ENCODE peak calls at places on chromosome 18, in four cellular contexts. One of them, this sample, is unnamed.

GRCh38 chr18:63949068-63949737 is at the start of gene HMSD:
- DNase-seq in K562: peak; percentile 25
- DNase-seq in right atrium auricular region: no peak
- DNase-seq in stomach: peak; percentile 61
- DNase-seq in this sample: no peak

GRCh38 chr18:4836146-4836545 is 360.9 kb downstream of the AKAIN1 start:
- DNase-seq in stomach: no peak
- DNase-seq in right atrium auricular region: no peak
- DNase-seq in K562: no peak
- DNase-seq in this sample: no peak

GRCh38 chr18:5937795-5938194 is 42.5 kb upstream of the TMEM200C start:
- DNase-seq in right atrium auricular region: no peak
- DNase-seq in K562: no peak
- DNase-seq in stomach: no peak
- DNase-seq in this sample: no peak

GRCh38 chr18:63158012-63158631 is 161.4 kb downstream of the BCL2 start:
- DNase-seq in right atrium auricular region: no peak
- DNase-seq in K562: no peak
- DNase-seq in stomach: no peak
- DNase-seq in this sample: no peak

GRCh38 chr18:76493213-76494107 is 1.6 kb downstream of the ZNF516 start:
- DNase-seq in K562: peak; percentile 8
- DNase-seq in right atrium auricular region: peak; percentile 67
- DNase-seq in stomach: no peak
- DNase-seq in this sample: no peak

GRCh38 chr18:8800041-8800441 is 94.7 kb downstream of the MTCL1 start:
- DNase-seq in K562: no peak
- DNase-seq in stomach: no peak
- DNase-seq in right atrium auricular region: no peak
- DNase-seq in this sample: no peak

GRCh38 chr18:70288171-70288850 is 534 bp upstream of the SOCS6 start:
- DNase-seq in stomach: peak; percentile 53
- DNase-seq in right atrium auricular region: no peak
- DNase-seq in K562: peak; percentile 22
- DNase-seq in this sample: no peak

GRCh38 chr18:31042391-31043181 is at the start of gene DSC3:
- DNase-seq in stomach: no peak
- DNase-seq in K562: no peak
- DNase-seq in right atrium auricular region: no peak
- DNase-seq in this sample: no peak

GRCh38 chr18:48979944-48980890 is 29.5 kb upstream of the SMAD7 start:
- DNase-seq in K562: no peak
- DNase-seq in stomach: no peak
- DNase-seq in right atrium auricular region: no peak
- DNase-seq in this sample: no peak

GRCh38 chr18:72107647-72108046 is 436.5 kb downstream of the CBLN2 start:
- DNase-seq in right atrium auricular region: no peak
- DNase-seq in stomach: no peak
- DNase-seq in K562: no peak
- DNase-seq in this sample: no peak

GRCh38 chr18:6578686-6579085 is 150.8 kb upstream of the ARHGAP28 start:
- DNase-seq in right atrium auricular region: no peak
- DNase-seq in K562: no peak
- DNase-seq in stomach: no peak
- DNase-seq in this sample: no peak

GRCh38 chr18:73774836-73775509 is 372.7 kb downstream of the FBXO15 start:
- DNase-seq in right atrium auricular region: no peak
- DNase-seq in stomach: no peak
- DNase-seq in K562: no peak
- DNase-seq in this sample: no peak

GRCh38 chr18:48713302-48713701 is 174.5 kb downstream of the CTIF start:
- DNase-seq in stomach: no peak
- DNase-seq in K562: no peak
- DNase-seq in right atrium auricular region: peak; percentile 82
- DNase-seq in this sample: no peak

GRCh38 chr18:80244956-80245730 is 2.2 kb downstream of the PARD6G start:
- DNase-seq in stomach: no peak
- DNase-seq in K562: no peak
- DNase-seq in right atrium auricular region: peak; percentile 53
- DNase-seq in this sample: no peak

GRCh38 chr18:38961880-38962279 is 1396.3 kb upstream of the CELF4 start:
- DNase-seq in stomach: no peak
- DNase-seq in K562: no peak
- DNase-seq in right atrium auricular region: no peak
- DNase-seq in this sample: no peak

GRCh38 chr18:9716780-9717563 is 8.9 kb downstream of the RAB31 start:
- DNase-seq in right atrium auricular region: no peak
- DNase-seq in stomach: no peak
- DNase-seq in K562: no peak
- DNase-seq in this sample: no peak

GRCh38 chr18:13019301-13019700 is 28.1 kb downstream of the CEP192 start:
- DNase-seq in K562: no peak
- DNase-seq in right atrium auricular region: no peak
- DNase-seq in stomach: no peak
- DNase-seq in this sample: no peak

GRCh38 chr18:76521367-76521766 is 26.3 kb upstream of the ZNF516 start:
- DNase-seq in K562: no peak
- DNase-seq in stomach: no peak
- DNase-seq in right atrium auricular region: no peak
- DNase-seq in this sample: no peak

GRCh38 chr18:48345596-48345995 is 63.6 kb downstream of the ZBTB7C start:
- DNase-seq in stomach: peak; percentile 51
- DNase-seq in K562: no peak
- DNase-seq in right atrium auricular region: no peak
- DNase-seq in this sample: no peak

GRCh38 chr18:77124452-77124922 is 8.1 kb downstream of the MBP start:
- DNase-seq in K562: no peak
- DNase-seq in stomach: no peak
- DNase-seq in right atrium auricular region: no peak
- DNase-seq in this sample: no peak

GRCh38 chr18:11565716-11566115 is 43.7 kb upstream of the SLC35G4 start:
- DNase-seq in stomach: no peak
- DNase-seq in right atrium auricular region: no peak
- DNase-seq in K562: no peak
- DNase-seq in this sample: no peak

GRCh38 chr18:61653823-61654551 is 238.8 kb downstream of the RNF152 start:
- DNase-seq in right atrium auricular region: no peak
- DNase-seq in stomach: no peak
- DNase-seq in K562: no peak
- DNase-seq in this sample: no peak

GRCh38 chr18:78679061-78679460 is 300.6 kb upstream of the SALL3 start:
- DNase-seq in right atrium auricular region: no peak
- DNase-seq in stomach: peak; percentile 17
- DNase-seq in K562: no peak
- DNase-seq in this sample: no peak

GRCh38 chr18:10312316-10313015 is 142.0 kb upstream of the APCDD1 start:
- DNase-seq in right atrium auricular region: no peak
- DNase-seq in stomach: no peak
- DNase-seq in K562: no peak
- DNase-seq in this sample: no peak

GRCh38 chr18:79402209-79402576 is 6.5 kb downstream of the NFATC1 start:
- DNase-seq in stomach: no peak
- DNase-seq in K562: no peak
- DNase-seq in right atrium auricular region: no peak
- DNase-seq in this sample: no peak

GRCh38 chr18:9613550-9614400 is 584 bp downstream of the PPP4R1 start:
- DNase-seq in stomach: peak; percentile 57
- DNase-seq in right atrium auricular region: peak; percentile 61
- DNase-seq in K562: peak; percentile 83
- DNase-seq in this sample: no peak

GRCh38 chr18:50056185-50056584 is 138.8 kb downstream of the MYO5B start:
- DNase-seq in stomach: no peak
- DNase-seq in right atrium auricular region: no peak
- DNase-seq in K562: no peak
- DNase-seq in this sample: no peak
- H3K27me3 ChIP-seq in stomach: no peaks in the 10 kb centered on the region
- H3K27me3 ChIP-seq in right atrium auricular region: no peaks in the 10 kb centered on the region
- H3K27me3 ChIP-seq in K562: no peaks in the 10 kb centered on the region
- H3K27me3 ChIP-seq in this sample: no peaks in the 10 kb centered on the region

DNA sequence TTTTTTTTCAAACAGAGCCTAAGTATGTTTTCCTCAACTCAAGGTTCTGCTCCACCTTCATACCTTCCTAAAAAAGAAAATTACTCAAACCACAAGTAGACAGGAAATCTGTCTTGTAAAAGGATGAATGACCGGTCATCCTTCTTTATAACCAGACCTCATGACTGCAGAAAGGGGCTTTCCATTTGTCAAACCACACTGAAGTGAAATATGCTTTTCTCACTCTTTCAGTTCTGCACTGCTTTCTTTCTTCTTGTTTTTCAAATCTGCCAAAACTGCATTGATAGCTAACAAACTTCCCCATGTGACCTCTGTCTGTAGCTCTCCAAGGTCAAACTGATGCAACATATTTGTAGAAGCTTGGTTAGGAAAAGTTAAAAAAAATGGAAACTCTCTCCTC is 308.9 kb upstream of the CCDC68 start:
- DNase-seq in K562: no peak
- DNase-seq in stomach: no peak
- DNase-seq in right atrium auricular region: no peak
- DNase-seq in this sample: no peak
- H3K27me3 ChIP-seq in K562: no peaks in the 10 kb centered on the region
- H3K27me3 ChIP-seq in stomach: no peaks in the 10 kb centered on the region
- H3K27me3 ChIP-seq in right atrium auricular region: no peaks in the 10 kb centered on the region
- H3K27me3 ChIP-seq in this sample: no peaks in the 10 kb centered on the region

GRCh38 chr18:36812686-36813085 is 16.1 kb downstream of the TPGS2 start:
- DNase-seq in right atrium auricular region: no peak
- DNase-seq in K562: no peak
- DNase-seq in stomach: no peak
- DNase-seq in this sample: no peak

GRCh38 chr18:36809590-36810381 is 19.0 kb downstream of the TPGS2 start:
- DNase-seq in K562: peak; percentile 82
- DNase-seq in stomach: peak; percentile 28
- DNase-seq in right atrium auricular region: no peak
- DNase-seq in this sample: no peak

GRCh38 chr18:36813111-36813752 is 15.6 kb downstream of the TPGS2 start:
- DNase-seq in right atrium auricular region: no peak
- DNase-seq in K562: no peak
- DNase-seq in stomach: no peak
- DNase-seq in this sample: no peak

GRCh38 chr18:36811955-36812354 is 16.8 kb downstream of the TPGS2 start:
- DNase-seq in right atrium auricular region: no peak
- DNase-seq in K562: no peak
- DNase-seq in stomach: no peak
- DNase-seq in this sample: no peak

DNA sequence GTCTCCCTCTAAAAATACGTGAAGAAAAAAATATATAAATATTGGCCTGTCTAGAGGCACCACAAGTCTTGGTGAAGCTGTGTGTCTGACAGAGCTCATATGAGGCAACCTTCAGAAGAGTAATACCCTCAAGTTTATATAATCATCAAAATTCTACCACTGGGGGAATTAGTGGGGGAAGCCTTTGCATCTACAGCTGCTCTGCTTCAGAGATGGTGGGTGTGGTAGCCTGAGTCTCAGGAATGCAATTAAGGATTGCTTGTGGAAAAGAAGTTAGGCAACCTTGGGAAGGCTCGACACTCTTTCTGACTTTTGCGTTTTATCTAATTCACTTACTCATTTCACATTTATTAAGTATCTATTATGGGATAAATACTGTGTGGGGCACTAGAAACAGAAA is 17.4 kb downstream of the TPGS2 start:
- DNase-seq in stomach: no peak
- DNase-seq in K562: no peak
- DNase-seq in right atrium auricular region: no peak
- DNase-seq in this sample: no peak
- H3K27me3 ChIP-seq in stomach: no peaks in the 10 kb centered on the region
- H3K27me3 ChIP-seq in K562: no peaks in the 10 kb centered on the region
- H3K27me3 ChIP-seq in right atrium auricular region: no peaks in the 10 kb centered on the region
- H3K27me3 ChIP-seq in this sample: no peaks in the 10 kb centered on the region

GRCh38 chr18:3192752-3193151 is 27.0 kb downstream of the MYOM1 start:
- DNase-seq in stomach: no peak
- DNase-seq in right atrium auricular region: no peak
- DNase-seq in K562: no peak
- DNase-seq in this sample: no peak
- H3K27me3 ChIP-seq in stomach: no peaks in the 10 kb centered on the region
- H3K27me3 ChIP-seq in right atrium auricular region: no peaks in the 10 kb centered on the region
- H3K27me3 ChIP-seq in K562: no peaks in the 10 kb centered on the region
- H3K27me3 ChIP-seq in this sample: no peaks in the 10 kb centered on the region

GRCh38 chr18:45320724-45321123 is 294.6 kb upstream of the SLC14A2 start:
- DNase-seq in stomach: no peak
- DNase-seq in right atrium auricular region: peak; percentile 73
- DNase-seq in K562: no peak
- DNase-seq in this sample: no peak
- H3K27me3 ChIP-seq in stomach: no peaks in the 10 kb centered on the region
- H3K27me3 ChIP-seq in right atrium auricular region: no peaks in the 10 kb centered on the region
- H3K27me3 ChIP-seq in K562: no peaks in the 10 kb centered on the region
- H3K27me3 ChIP-seq in this sample: peaks cover 2% of the 10 kb centered on the region

GRCh38 chr18:55573386-55573785 is 14.6 kb downstream of the TCF4 start:
- DNase-seq in K562: no peak
- DNase-seq in right atrium auricular region: no peak
- DNase-seq in stomach: no peak
- DNase-seq in this sample: no peak
- H3K27me3 ChIP-seq in K562: no peaks in the 10 kb centered on the region
- H3K27me3 ChIP-seq in right atrium auricular region: no peaks in the 10 kb centered on the region
- H3K27me3 ChIP-seq in stomach: no peaks in the 10 kb centered on the region
- H3K27me3 ChIP-seq in this sample: no peaks in the 10 kb centered on the region

DNA sequence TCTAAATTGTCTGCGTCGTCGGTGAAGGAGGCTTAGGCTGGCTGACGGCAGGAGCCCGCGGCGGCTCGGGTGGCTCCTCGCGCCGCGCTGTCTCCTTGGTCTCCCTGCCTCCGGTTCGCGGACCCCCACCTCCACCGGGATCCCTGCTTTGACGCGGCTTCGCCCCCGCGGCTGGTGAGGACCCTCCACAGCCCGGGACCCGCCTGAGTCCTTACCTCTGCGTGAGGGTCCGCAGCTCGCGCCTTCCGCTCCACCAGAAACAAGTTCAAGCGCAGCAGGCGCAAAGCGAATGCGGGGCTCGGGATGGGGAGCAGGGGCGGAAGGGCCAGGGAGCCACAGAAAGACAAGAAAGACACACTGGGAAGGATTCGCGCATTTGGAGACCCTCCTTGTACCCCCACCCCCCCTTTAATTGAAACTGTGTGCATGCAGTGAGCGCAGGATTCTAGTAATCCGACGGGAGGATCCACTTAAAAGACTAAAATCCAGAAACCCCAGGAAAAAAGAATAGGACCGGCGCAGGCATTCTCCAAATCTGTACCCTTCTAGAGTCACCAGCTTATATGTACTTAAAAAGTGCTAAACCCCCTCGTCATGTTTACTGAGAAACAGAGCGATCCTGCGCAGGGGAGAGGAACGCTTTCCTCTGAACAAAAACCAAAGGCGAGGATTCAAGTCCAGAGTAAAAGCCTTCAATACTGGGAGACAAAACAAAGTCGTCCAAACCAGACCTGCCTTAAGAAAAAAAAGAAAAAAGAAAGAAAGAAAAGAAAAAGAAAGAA is 3.8 kb downstream of the PTGR3 start:
- DNase-seq in stomach: no peak
- DNase-seq in K562: no peak
- DNase-seq in right atrium auricular region: no peak
- DNase-seq in this sample: no peak
- H3K27me3 ChIP-seq in stomach: no peaks in the 10 kb centered on the region
- H3K27me3 ChIP-seq in K562: no peaks in the 10 kb centered on the region
- H3K27me3 ChIP-seq in right atrium auricular region: no peaks in the 10 kb centered on the region
- H3K27me3 ChIP-seq in this sample: no peaks in the 10 kb centered on the region